ENCODE peak calls at places on chromosomes 11 and 22, in eight cellular contexts. Z, O, D, W, J, S, V and H are unnamed samples.

GRCh38 chr22:42156121-42156520 is 25.5 kb upstream of the CYP2D6 start:
- DNase-seq in Z (no peak), O (no peak), D (peak), W (no peak), J (no peak), S (no peak), V (no peak), H (no peak)

GRCh38 chr22:32776397-32776796 is 25.1 kb upstream of the TIMP3 start:
- DNase-seq in Z (no peak), O (no peak), D (no peak), W (no peak), J (no peak), S (no peak), V (no peak), H (no peak)

GRCh38 chr11:79100093-79100704 is 340.6 kb downstream of the TENM4 start:
- DNase-seq in Z (no peak), O (no peak), D (no peak), W (peak), J (no peak), S (no peak), V (peak), H (peak)

GRCh38 chr11:128298271-128298670 is 289.1 kb downstream of the ETS1 start:
- DNase-seq in Z (no peak), O (no peak), D (no peak), W (no peak), J (no peak), S (no peak), V (no peak), H (no peak)

GRCh38 chr11:27296406-27296994 is 66.5 kb downstream of the CCDC34 start:
- DNase-seq in Z (no peak), O (no peak), D (no peak), W (peak), J (no peak), S (no peak), V (peak), H (no peak)

GRCh38 chr11:64870176-64870892 is 8.1 kb downstream of the EHD1 start:
- DNase-seq in Z (peak), O (no peak), D (peak), W (peak), J (peak), S (peak), V (peak), H (no peak)

GRCh38 chr22:46763051-46763705 is 728 bp downstream of the TBC1D22A start:
- DNase-seq in Z (peak), O (peak), D (no peak), W (peak), J (no peak), S (peak), V (peak), H (no peak)

GRCh38 chr11:114819028-114819427 is 140.7 kb downstream of the NXPE2 start:
- DNase-seq in Z (no peak), O (no peak), D (no peak), W (no peak), J (no peak), S (no peak), V (no peak), H (no peak)

GRCh38 chr11:110599207-110599606 is 113.0 kb downstream of the ARHGAP20 start:
- DNase-seq in Z (no peak), O (no peak), D (peak), W (no peak), J (no peak), S (no peak), V (no peak), H (no peak)

GRCh38 chr11:16117989-16118810 is 238.1 kb downstream of the SOX6 start:
- DNase-seq in Z (no peak), O (no peak), D (no peak), W (no peak), J (no peak), S (no peak), V (no peak), H (no peak)

GRCh38 chr22:46352276-46352675 is 16.8 kb downstream of the TRMU start:
- DNase-seq in Z (no peak), O (no peak), D (no peak), W (no peak), J (no peak), S (no peak), V (no peak), H (no peak)

GRCh38 chr11:102279641-102280170 is 37.6 kb upstream of the BIRC3 start:
- DNase-seq in Z (no peak), O (no peak), D (no peak), W (peak), J (no peak), S (no peak), V (peak), H (no peak)

GRCh38 chr11:111585371-111585770 is 16.9 kb upstream of the SIK2 start:
- DNase-seq in Z (peak), O (no peak), D (no peak), W (peak), J (no peak), S (no peak), V (peak), H (no peak)

GRCh38 chr11:119878990-119879389 is 150.0 kb upstream of the NECTIN1 start:
- DNase-seq in Z (no peak), O (no peak), D (no peak), W (no peak), J (no peak), S (no peak), V (no peak), H (no peak)

GRCh38 chr11:94740975-94741707 is 27.0 kb upstream of the AMOTL1 start:
- DNase-seq in Z (peak), O (no peak), D (peak), W (peak), J (no peak), S (peak), V (peak), H (peak)

GRCh38 chr22:46074771-46075551 is 75.4 kb upstream of the PPARA start:
- DNase-seq in Z (peak), O (no peak), D (peak), W (peak), J (no peak), S (peak), V (no peak), H (no peak)

GRCh38 chr22:21947040-21948014 is 5.3 kb downstream of the PPM1F start:
- DNase-seq in Z (peak), O (no peak), D (no peak), W (peak), J (no peak), S (no peak), V (peak), H (no peak)

GRCh38 chr11:129965248-129965647 is 37.4 kb downstream of the PRDM10 start:
- DNase-seq in Z (no peak), O (no peak), D (no peak), W (peak), J (no peak), S (no peak), V (no peak), H (no peak)

GRCh38 chr11:905952-906351 is 4.7 kb downstream of the CHID1 start:
- DNase-seq in Z (no peak), O (no peak), D (no peak), W (no peak), J (no peak), S (no peak), V (no peak), H (no peak)

GRCh38 chr11:81005595-81005994 is 1564.8 kb upstream of the TENM4 start:
- DNase-seq in Z (no peak), O (no peak), D (no peak), W (peak), J (no peak), S (no peak), V (peak), H (no peak)

GRCh38 chr11:103903621-103904323 is 132.7 kb upstream of the DDI1 start:
- DNase-seq in Z (no peak), O (no peak), D (no peak), W (no peak), J (no peak), S (no peak), V (no peak), H (no peak)

GRCh38 chr22:46968848-46969247 is 206.4 kb downstream of the TBC1D22A start:
- DNase-seq in Z (no peak), O (no peak), D (no peak), W (no peak), J (no peak), S (no peak), V (no peak), H (no peak)

GRCh38 chr11:95364324-95365295 is 133.6 kb upstream of the SESN3 start:
- DNase-seq in Z (no peak), O (no peak), D (no peak), W (peak), J (no peak), S (no peak), V (peak), H (no peak)

GRCh38 chr11:113615773-113616172 is 90.3 kb downstream of the TMPRSS5 start:
- DNase-seq in Z (no peak), O (no peak), D (no peak), W (no peak), J (no peak), S (no peak), V (peak), H (no peak)

GRCh38 chr22:47154621-47155081 is 392.2 kb downstream of the TBC1D22A start:
- DNase-seq in Z (peak), O (no peak), D (no peak), W (peak), J (no peak), S (peak), V (peak), H (no peak)

GRCh38 chr11:62295504-62295903 is 3.4 kb downstream of the SCGB1D4 start:
- DNase-seq in Z (no peak), O (no peak), D (no peak), W (peak), J (peak), S (no peak), V (peak), H (peak)

GRCh38 chr11:99803501-99803900 is 782.8 kb downstream of the CNTN5 start:
- DNase-seq in Z (no peak), O (no peak), D (no peak), W (no peak), J (no peak), S (no peak), V (no peak), H (no peak)

GRCh38 chr11:8810331-8811301 is 100.4 kb upstream of the AKIP1 start:
- DNase-seq in Z (peak), O (no peak), D (peak), W (peak), J (peak), S (peak), V (peak), H (peak)

GRCh38 chr11:72263363-72263762 is 19.4 kb upstream of the PHOX2A start:
- DNase-seq in Z (no peak), O (no peak), D (no peak), W (peak), J (no peak), S (no peak), V (peak), H (no peak)

GRCh38 chr11:4511267-4511666 is 28.8 kb downstream of the OR52K1 start:
- DNase-seq in Z (no peak), O (no peak), D (no peak), W (peak), J (no peak), S (no peak), V (no peak), H (no peak)

GRCh38 chr11:8361664-8362210 is 98.1 kb upstream of the LMO1 start:
- DNase-seq in Z (no peak), O (no peak), D (no peak), W (no peak), J (no peak), S (no peak), V (no peak), H (no peak)

GRCh38 chr22:38028344-38029130 is 28.7 kb upstream of the PICK1 start:
- DNase-seq in Z (no peak), O (no peak), D (no peak), W (no peak), J (no peak), S (no peak), V (no peak), H (no peak)

GRCh38 chr11:12496181-12497025 is 119.0 kb downstream of the PARVA start:
- DNase-seq in Z (no peak), O (no peak), D (no peak), W (no peak), J (no peak), S (no peak), V (no peak), H (no peak)

GRCh38 chr11:124672531-124673215 is 866 bp downstream of the SIAE start:
- DNase-seq in Z (no peak), O (no peak), D (no peak), W (no peak), J (no peak), S (no peak), V (no peak), H (no peak)

GRCh38 chr11:83102806-83103205 is 31.1 kb upstream of the RAB30 start:
- DNase-seq in Z (no peak), O (no peak), D (no peak), W (no peak), J (no peak), S (no peak), V (no peak), H (no peak)
- TF ChIP-seq CTCF in Z (no peak), O (no peak), D (no peak), W (no peak), J (no peak), S (no peak), V (no peak), H (no peak)

GRCh38 chr22:17788528-17789378 is 14.5 kb upstream of the BID start:
- DNase-seq in Z (no peak), O (no peak), D (no peak), W (no peak), J (no peak), S (no peak), V (no peak), H (no peak)

GRCh38 chr22:17786435-17787158 is 12.3 kb upstream of the BID start:
- DNase-seq in Z (peak), O (no peak), D (peak), W (peak), J (no peak), S (peak), V (peak), H (peak)

GRCh38 chr22:17785185-17786184 is 11.2 kb upstream of the BID start:
- DNase-seq in Z (peak), O (peak), D (peak), W (peak), J (no peak), S (peak), V (no peak), H (peak)

GRCh38 chr22:17788023-17788330 is 13.7 kb upstream of the BID start:
- DNase-seq in Z (no peak), O (no peak), D (no peak), W (no peak), J (no peak), S (no peak), V (no peak), H (no peak)

DNA sequence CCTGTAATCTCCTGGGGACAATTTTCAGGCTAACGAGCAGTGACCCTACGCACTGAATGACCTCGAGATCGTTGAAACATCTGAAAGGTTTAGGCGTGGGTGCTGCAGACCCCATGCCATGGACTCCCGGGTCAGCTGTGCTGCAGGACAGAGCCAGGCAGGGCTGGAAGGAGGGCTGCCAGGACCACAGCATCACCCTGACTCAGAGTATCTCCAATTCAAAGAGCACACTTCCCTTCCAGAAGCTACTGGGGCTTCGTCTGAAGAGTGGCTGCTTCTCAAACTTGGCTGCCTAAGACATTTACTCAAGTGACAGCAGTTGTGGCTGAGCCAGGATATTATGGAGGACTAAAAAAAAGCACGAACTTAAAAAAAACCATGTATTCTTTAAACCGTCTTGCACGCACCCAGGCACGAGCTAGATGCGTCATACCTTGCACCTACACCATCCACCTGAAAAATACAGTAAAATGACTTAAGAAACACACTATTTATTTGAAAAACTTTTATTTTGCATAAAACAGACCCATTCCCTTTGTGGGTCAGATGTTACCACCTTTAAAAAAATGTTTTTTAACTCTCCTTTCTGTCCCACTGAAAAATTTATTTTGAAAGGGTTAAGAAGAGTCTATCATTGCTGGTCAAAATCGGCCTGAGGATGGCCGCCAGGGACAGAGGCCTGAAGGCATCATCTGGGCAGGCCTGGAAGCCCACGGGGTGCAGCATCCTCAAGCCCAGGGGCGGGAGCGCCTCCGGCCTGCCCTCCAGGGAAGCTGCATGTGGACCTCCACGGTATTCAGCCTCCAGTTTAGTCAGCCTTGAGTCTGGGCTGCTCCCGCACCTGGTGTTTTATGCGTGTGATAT is 13.1 kb upstream of the BID start:
- DNase-seq in Z (no peak), O (no peak), D (no peak), W (peak), J (no peak), S (peak), V (no peak), H (no peak)
- TF ChIP-seq CTCF in Z (no peak), O (no peak), D (no peak), W (no peak), J (no peak), S (no peak), V (no peak), H (no peak)

GRCh38 chr11:118264568-118265470 is 722 bp upstream of the MPZL2 start:
- DNase-seq in Z (no peak), O (no peak), D (no peak), W (no peak), J (no peak), S (no peak), V (no peak), H (no peak)
- TF ChIP-seq CTCF in Z (no peak), O (no peak), D (no peak), W (no peak), J (no peak), S (no peak), V (no peak), H (no peak)

GRCh38 chr11:2837096-2837601 is 48.4 kb downstream of the CDKN1C start:
- DNase-seq in Z (peak), O (no peak), D (no peak), W (peak), J (peak), S (peak), V (peak), H (peak)
- TF ChIP-seq CTCF in Z (peak), O (no peak), D (peak), W (peak), J (peak), S (peak), V (peak), H (peak)

DNA sequence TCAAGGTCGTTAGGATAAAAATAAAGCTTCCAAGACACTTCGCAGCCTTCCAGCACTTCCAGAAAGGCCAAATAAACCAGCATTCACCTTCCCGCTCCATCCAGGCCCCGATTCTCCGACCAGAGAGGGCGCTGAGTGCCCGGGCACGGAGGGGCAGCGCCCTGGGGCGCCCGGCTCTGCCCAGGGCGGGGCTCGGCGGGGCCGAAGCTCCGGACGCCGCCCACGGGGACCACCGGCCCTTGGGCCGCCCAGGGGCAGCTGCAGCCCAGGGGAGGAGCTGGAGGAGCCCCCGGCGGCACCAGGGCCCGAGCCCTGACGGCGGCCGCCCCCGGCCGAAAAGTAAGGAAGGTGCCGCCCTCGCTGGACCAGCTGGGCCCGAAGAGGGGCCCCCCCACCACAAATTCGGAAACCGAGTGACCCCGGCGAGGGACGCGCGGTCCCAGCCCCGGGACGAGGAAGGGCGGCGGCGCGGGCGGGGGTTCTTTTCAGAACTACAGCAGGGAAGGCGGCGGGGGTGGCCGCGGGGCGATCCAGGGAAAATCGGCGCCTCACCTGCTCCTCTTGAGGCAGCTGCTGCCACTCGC is 346 bp downstream of the ATL3 start:
- DNase-seq in Z (peak), O (peak), D (peak), W (peak), J (no peak), S (peak), V (no peak), H (no peak)
- TF ChIP-seq CTCF in Z (peak), O (no peak), D (peak), W (peak), J (peak), S (peak), V (peak), H (no peak)

GRCh38 chr11:68997995-68998348 is 15.1 kb downstream of the MRGPRF start:
- DNase-seq in Z (no peak), O (no peak), D (no peak), W (no peak), J (peak), S (no peak), V (no peak), H (no peak)

GRCh38 chr11:68999093-68999747 is 13.8 kb downstream of the MRGPRF start:
- DNase-seq in Z (no peak), O (no peak), D (no peak), W (no peak), J (no peak), S (peak), V (no peak), H (no peak)

GRCh38 chr11:68997124-68997994 is 15.7 kb downstream of the MRGPRF start:
- DNase-seq in Z (no peak), O (no peak), D (no peak), W (no peak), J (peak), S (peak), V (no peak), H (no peak)

GRCh38 chr11:68996376-68997123 is 15.8 kb upstream of the MRGPRD start:
- DNase-seq in Z (no peak), O (no peak), D (no peak), W (no peak), J (no peak), S (peak), V (no peak), H (no peak)

GRCh38 chr11:68998390-68998911 is 14.6 kb downstream of the MRGPRF start:
- DNase-seq in Z (no peak), O (no peak), D (no peak), W (peak), J (no peak), S (peak), V (peak), H (no peak)
- TF ChIP-seq CTCF in Z (no peak), O (no peak), D (no peak), W (no peak), J (no peak), S (no peak), V (no peak), H (no peak)